ENCODE peak calls at places on chromosomes 13 and 19, in eight cellular contexts. B is neural progenitor cell; U is cardiac muscle cell; X is CD4-positive, alpha-beta T cell; Q is RWPE1; L is breast epithelium; A is adrenal gland; Z is GM23338. K is an unnamed sample.

GRCh38 chr19:10010247-10010691 is at the start of gene COL5A3:
- DNase-seq in A (peak; percentile 40), B (peak; percentile 69), U (no peak), Q (peak; percentile 70), X (no peak), L (no peak), Z (peak; percentile 72), K (no peak)

GRCh38 chr19:48613852-48614435 is 932 bp downstream of the FAM83E start:
- DNase-seq in Z (no peak), L (no peak), B (no peak), A (no peak), U (peak; percentile 49), Q (no peak), X (no peak), K (no peak)

GRCh38 chr19:55352040-55352439 is 2.5 kb downstream of the COX6B2 start:
- DNase-seq in U (no peak), Z (no peak), X (no peak), Q (no peak), A (no peak), L (no peak), B (no peak), K (no peak)

GRCh38 chr13:23671902-23672301 is 101.7 kb downstream of the TNFRSF19 start:
- DNase-seq in U (no peak), Z (no peak), X (no peak), L (no peak), A (no peak), B (no peak), Q (no peak), K (no peak)

GRCh38 chr13:41196011-41196410 is 1.6 kb upstream of the KBTBD7 start:
- DNase-seq in U (no peak), Q (no peak), Z (no peak), A (no peak), X (no peak), L (no peak), B (no peak), K (no peak)

GRCh38 chr13:28313579-28313978 is 175.2 kb downstream of the PAN3 start:
- DNase-seq in B (peak; percentile 40), L (no peak), A (no peak), X (no peak), Q (no peak), U (no peak), Z (peak; percentile 82), K (no peak)

GRCh38 chr13:56906909-56907308 is 233.8 kb upstream of the PRR20A start:
- DNase-seq in L (no peak), Z (no peak), A (no peak), X (no peak), B (no peak), U (no peak), Q (no peak), K (no peak)

GRCh38 chr19:4916292-4917082 is 7.2 kb downstream of the UHRF1 start:
- DNase-seq in X (peak; percentile 38), Q (no peak), L (no peak), B (no peak), Z (no peak), A (no peak), U (no peak), K (peak; percentile 73)

GRCh38 chr13:46354143-46355087 is 32.6 kb downstream of the RUBCNL start:
- DNase-seq in A (no peak), Z (no peak), B (no peak), L (no peak), X (no peak), U (no peak), Q (peak; percentile 90), K (no peak)

GRCh38 chr13:45121421-45121820 is 1.1 kb downstream of the GTF2F2 start:
- DNase-seq in X (no peak), B (peak; percentile 36), U (peak; percentile 15), L (no peak), Z (peak; percentile 54), Q (peak; percentile 20), A (no peak), K (no peak)

GRCh38 chr13:98224557-98224956 is 47.5 kb upstream of the RNF113B start:
- DNase-seq in L (no peak), A (no peak), U (no peak), Z (no peak), B (no peak), X (no peak), Q (no peak), K (no peak)

GRCh38 chr13:21138561-21138960 is 37.8 kb downstream of the SKA3 start:
- DNase-seq in A (no peak), L (no peak), B (no peak), Z (no peak), Q (no peak), X (no peak), U (no peak), K (no peak)

GRCh38 chr19:16588089-16588823 is 16.0 kb upstream of the SLC35E1 start:
- DNase-seq in A (peak; percentile 60), X (peak; percentile 45), L (no peak), B (no peak), U (peak; percentile 55), Z (peak; percentile 43), Q (no peak), K (peak; percentile 27)
- TF ChIP-seq CTCF in A (no peak), X (no peak), L (no peak), B (no peak), U (peak; percentile 11), Z (peak; percentile 11), Q (no peak), K (no peak)

DNA sequence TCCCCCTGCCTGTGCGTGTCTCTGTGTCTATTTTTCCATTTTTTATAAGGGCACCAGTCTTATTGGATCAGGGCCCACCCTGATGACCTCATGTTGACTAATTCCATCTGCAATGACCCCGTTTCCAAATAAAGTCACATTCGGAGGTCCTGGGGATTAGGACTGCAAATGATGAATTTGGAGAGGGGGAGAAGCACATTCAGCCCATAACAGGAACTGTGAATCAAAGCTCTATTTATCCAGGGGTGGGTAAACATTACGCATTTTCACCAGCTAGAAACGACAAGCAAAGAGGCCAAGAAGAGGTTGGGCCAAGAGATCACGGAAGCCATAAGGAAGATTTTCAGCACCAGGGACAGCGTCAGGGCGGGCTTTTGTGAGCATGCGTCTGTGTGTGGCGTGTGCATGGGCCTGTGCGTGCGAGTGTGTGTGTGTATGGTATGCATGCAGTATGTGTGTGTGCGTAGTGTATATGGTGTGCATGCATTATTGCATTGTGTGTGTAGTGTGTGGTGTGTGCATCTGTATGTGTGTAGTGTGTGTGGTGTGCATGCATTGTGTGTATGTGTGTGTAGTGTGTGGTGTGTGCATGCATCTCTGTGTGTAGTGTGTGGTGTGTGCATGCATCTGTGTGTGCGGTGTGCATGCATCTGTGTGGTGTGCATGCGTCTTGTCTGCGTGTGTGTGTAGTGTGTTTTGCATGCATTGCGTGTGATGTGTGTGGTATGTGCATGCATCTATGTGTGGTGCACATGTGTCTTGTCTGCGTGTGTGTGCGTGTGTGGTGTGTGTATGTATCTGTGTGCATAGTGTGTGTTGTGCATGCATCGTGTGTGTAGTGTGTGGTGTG is 19.6 kb downstream of the CELF5 start:
- DNase-seq in Q (no peak), Z (peak; percentile 88), U (peak; percentile 89), X (peak; percentile 18), L (no peak), B (peak; percentile 89), A (no peak), K (peak; percentile 18)
- TF ChIP-seq CTCF in Q (no peak), Z (no peak), U (no peak), X (no peak), L (no peak), B (no peak), A (no peak), K (no peak)

DNA sequence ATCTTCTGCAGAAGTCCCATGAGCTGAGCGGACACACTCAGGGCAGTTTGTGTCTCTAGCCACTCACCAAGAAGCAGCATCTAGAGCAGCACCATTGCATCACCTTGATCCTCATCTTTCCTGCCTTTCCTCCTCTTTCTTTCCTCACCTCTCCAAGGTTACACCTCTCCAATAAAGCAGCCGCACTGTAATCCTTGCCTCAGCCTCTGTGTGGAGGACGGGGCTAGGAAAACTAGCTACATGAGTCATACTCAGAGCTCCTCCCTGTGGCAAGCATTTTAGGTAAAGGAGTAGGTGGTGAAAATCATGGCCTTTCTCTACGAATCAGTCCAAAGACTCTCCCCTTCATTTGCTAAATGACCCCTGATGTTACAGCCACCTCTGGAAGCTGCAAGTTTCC is 108.8 kb downstream of the DNAJC15 start:
- DNase-seq in L (no peak), Z (peak; percentile 87), Q (peak; percentile 75), X (no peak), A (peak; percentile 51), B (peak; percentile 74), U (peak; percentile 67), K (no peak)
- TF ChIP-seq CTCF in L (no peak), Z (peak; percentile 91), Q (no peak), X (peak; percentile 18), A (peak; percentile 72), B (peak; percentile 63), U (peak; percentile 43), K (no peak)

GRCh38 chr13:112693831-112694497 is 4.1 kb downstream of the ATP11A start:
- DNase-seq in X (no peak), L (peak; percentile 24), B (peak; percentile 35), U (no peak), Z (no peak), A (peak; percentile 70), Q (no peak), K (no peak)
- TF ChIP-seq CTCF in X (no peak), L (no peak), B (no peak), U (no peak), Z (no peak), A (no peak), Q (no peak), K (no peak)

K was measured in CD8-positive, alpha-beta T cell.